ENCODE peak calls at places on chromosomes 6 and 20, in four cellular contexts. One of them, this sample, is unnamed.

GRCh38 chr20:59483481-59483880 is 120.9 kb upstream of the PHACTR3 start:
- DNase-seq in DND-41: no peak
- DNase-seq in suprapubic skin: no peak
- DNase-seq in psoas muscle: no peak
- DNase-seq in this sample: no peak

GRCh38 chr6:15489563-15489962 is 173.3 kb downstream of the DTNBP1 start:
- DNase-seq in DND-41: no peak
- DNase-seq in suprapubic skin: no peak
- DNase-seq in psoas muscle: no peak
- DNase-seq in this sample: no peak

GRCh38 chr6:37653933-37654565 is 43.6 kb downstream of the MDGA1 start:
- DNase-seq in DND-41: peak; percentile 70
- DNase-seq in suprapubic skin: no peak
- DNase-seq in psoas muscle: no peak
- DNase-seq in this sample: no peak

GRCh38 chr6:24193364-24193763 is 67.3 kb downstream of the NRSN1 start:
- DNase-seq in DND-41: no peak
- DNase-seq in suprapubic skin: no peak
- DNase-seq in psoas muscle: no peak
- DNase-seq in this sample: no peak

GRCh38 chr6:109441069-109441816 is 719 bp downstream of the SMPD2 start:
- DNase-seq in DND-41: peak; percentile 57
- DNase-seq in suprapubic skin: no peak
- DNase-seq in psoas muscle: peak; percentile 51
- DNase-seq in this sample: peak; percentile 48

GRCh38 chr20:60428651-60429050 is 470.4 kb downstream of the CDH26 start:
- DNase-seq in DND-41: no peak
- DNase-seq in suprapubic skin: no peak
- DNase-seq in psoas muscle: no peak
- DNase-seq in this sample: no peak

GRCh38 chr6:62974452-62974851 is 236.8 kb upstream of the FKBP1C start:
- DNase-seq in DND-41: no peak
- DNase-seq in suprapubic skin: no peak
- DNase-seq in psoas muscle: no peak
- DNase-seq in this sample: no peak

GRCh38 chr6:3911130-3911529 is 62.0 kb downstream of the FAM50B start:
- DNase-seq in DND-41: no peak
- DNase-seq in suprapubic skin: no peak
- DNase-seq in psoas muscle: no peak
- DNase-seq in this sample: peak; percentile 11

GRCh38 chr6:148915889-148916288 is 169.1 kb downstream of the UST start:
- DNase-seq in DND-41: no peak
- DNase-seq in suprapubic skin: no peak
- DNase-seq in psoas muscle: no peak
- DNase-seq in this sample: no peak

GRCh38 chr6:42338573-42339218 is 113.0 kb downstream of the TRERF1 start:
- DNase-seq in DND-41: no peak
- DNase-seq in suprapubic skin: no peak
- DNase-seq in psoas muscle: no peak
- DNase-seq in this sample: no peak

GRCh38 chr6:111642463-111643158 is 36.9 kb upstream of the TRAF3IP2 start:
- DNase-seq in DND-41: peak; percentile 65
- DNase-seq in suprapubic skin: peak; percentile 72
- DNase-seq in psoas muscle: peak; percentile 59
- DNase-seq in this sample: peak; percentile 52

GRCh38 chr6:38497546-38497945 is 142.2 kb downstream of the BTBD9 start:
- DNase-seq in DND-41: no peak
- DNase-seq in suprapubic skin: no peak
- DNase-seq in psoas muscle: no peak
- DNase-seq in this sample: no peak

GRCh38 chr6:93859964-93860363 is 440.6 kb upstream of the EPHA7 start:
- DNase-seq in DND-41: no peak
- DNase-seq in suprapubic skin: no peak
- DNase-seq in psoas muscle: no peak
- DNase-seq in this sample: no peak
- H3K27ac ChIP-seq in DND-41: no peak overlapping the region
- H3K27ac ChIP-seq in suprapubic skin: no peak overlapping the region
- H3K27ac ChIP-seq in psoas muscle: no peak overlapping the region
- H3K27ac ChIP-seq in this sample: no peak overlapping the region

GRCh38 chr20:4740774-4741431 is 19.2 kb downstream of the PRND start:
- DNase-seq in DND-41: peak; percentile 78
- DNase-seq in suprapubic skin: no peak
- DNase-seq in psoas muscle: peak; percentile 31
- DNase-seq in this sample: peak; percentile 44
- TF ChIP-seq CTCF in DND-41: peak; percentile 94
- TF ChIP-seq CTCF in suprapubic skin: peak; percentile 20
- TF ChIP-seq CTCF in psoas muscle: peak; percentile 53
- TF ChIP-seq CTCF in this sample: peak; percentile 67

DNA sequence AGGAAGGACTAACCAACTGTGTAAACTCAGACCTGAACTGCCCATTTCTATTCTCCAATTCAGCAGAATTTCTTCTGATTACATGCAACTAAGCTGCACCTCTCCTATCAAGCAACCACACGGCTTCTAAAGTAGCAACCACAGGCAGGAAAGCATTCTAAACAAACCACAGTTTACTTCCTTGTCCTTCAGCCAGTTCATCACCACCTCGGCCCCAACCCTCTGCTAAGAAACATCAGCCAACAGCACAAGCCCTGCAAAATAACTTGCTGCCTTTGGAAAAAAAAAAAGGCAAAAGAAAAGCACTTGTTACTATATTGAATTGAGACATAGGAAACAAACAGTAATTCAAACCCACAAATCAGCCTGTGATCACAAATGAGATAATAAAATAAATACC is 140.3 kb downstream of the NFATC2 start:
- DNase-seq in DND-41: no peak
- DNase-seq in suprapubic skin: no peak
- DNase-seq in psoas muscle: no peak
- DNase-seq in this sample: no peak
- H3K27ac ChIP-seq in DND-41: no peak overlapping the region
- H3K27ac ChIP-seq in suprapubic skin: no peak overlapping the region
- H3K27ac ChIP-seq in psoas muscle: no peak overlapping the region
- H3K27ac ChIP-seq in this sample: no peak overlapping the region

GRCh38 chr6:45724511-45724910 is 291.1 kb downstream of the CLIC5 start:
- DNase-seq in DND-41: no peak
- DNase-seq in suprapubic skin: no peak
- DNase-seq in psoas muscle: no peak
- DNase-seq in this sample: no peak

GRCh38 chr6:45724027-45724426 is 291.6 kb downstream of the CLIC5 start:
- DNase-seq in DND-41: no peak
- DNase-seq in suprapubic skin: no peak
- DNase-seq in psoas muscle: no peak
- DNase-seq in this sample: no peak

GRCh38 chr6:45722876-45723275 is 292.8 kb downstream of the CLIC5 start:
- DNase-seq in DND-41: no peak
- DNase-seq in suprapubic skin: no peak
- DNase-seq in psoas muscle: no peak
- DNase-seq in this sample: no peak

GRCh38 chr6:45718901-45719300 is 296.8 kb downstream of the CLIC5 start:
- DNase-seq in DND-41: no peak
- DNase-seq in suprapubic skin: no peak
- DNase-seq in psoas muscle: no peak
- DNase-seq in this sample: no peak

DNA sequence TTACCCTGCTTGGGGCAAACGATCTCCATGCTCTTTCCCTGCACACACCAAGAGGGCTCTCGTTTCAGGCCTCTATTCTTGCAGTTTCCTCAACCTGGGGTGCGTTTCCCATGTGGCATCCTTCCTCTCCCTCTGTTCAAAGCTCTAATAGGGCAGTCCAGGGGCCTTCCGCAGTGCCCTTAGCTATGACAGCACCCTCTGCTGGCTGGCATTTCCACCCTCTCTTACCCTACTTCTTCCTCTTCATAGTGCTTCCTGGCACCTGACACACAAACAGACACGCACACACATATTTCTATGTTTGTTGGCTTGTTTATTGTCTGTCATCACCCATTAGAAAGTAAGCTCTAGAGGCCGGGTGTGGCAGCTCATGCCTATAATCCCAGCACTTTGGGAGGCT is 294.0 kb downstream of the CLIC5 start:
- DNase-seq in DND-41: no peak
- DNase-seq in suprapubic skin: no peak
- DNase-seq in psoas muscle: no peak
- DNase-seq in this sample: no peak
- TF ChIP-seq CTCF in DND-41: peak; percentile 41
- TF ChIP-seq CTCF in suprapubic skin: no peak
- TF ChIP-seq CTCF in psoas muscle: no peak
- TF ChIP-seq CTCF in this sample: no peak

DNA sequence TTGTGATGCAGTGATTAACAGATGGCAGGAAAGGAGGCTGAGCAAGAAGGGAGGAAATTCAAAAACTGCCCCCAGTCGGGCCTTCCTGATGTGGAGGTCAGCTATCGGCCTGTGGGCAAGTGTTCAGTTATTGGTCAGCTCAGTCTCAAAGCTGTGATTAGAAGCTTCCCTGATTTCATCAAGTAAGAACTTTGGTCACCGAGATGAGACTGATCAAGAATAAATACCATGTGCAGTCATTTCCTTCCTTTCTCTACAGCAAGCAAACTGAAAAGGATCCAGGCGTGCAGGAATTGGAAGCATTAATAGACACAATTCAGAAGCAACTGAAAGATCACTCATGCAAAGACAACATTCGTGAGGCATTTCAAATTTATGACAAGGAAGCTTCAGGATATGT is 69.7 kb downstream of the EFHC1 start:
- DNase-seq in DND-41: no peak
- DNase-seq in suprapubic skin: no peak
- DNase-seq in psoas muscle: no peak
- DNase-seq in this sample: no peak
- H3K27ac ChIP-seq in DND-41: no peak overlapping the region
- H3K27ac ChIP-seq in suprapubic skin: no peak overlapping the region
- H3K27ac ChIP-seq in psoas muscle: no peak overlapping the region
- H3K27ac ChIP-seq in this sample: no peak overlapping the region

GRCh38 chr20:17883592-17884317 is 84.8 kb downstream of the SNX5 start:
- DNase-seq in DND-41: no peak
- DNase-seq in suprapubic skin: peak; percentile 18
- DNase-seq in psoas muscle: no peak
- DNase-seq in this sample: no peak
- TF ChIP-seq CTCF in DND-41: no peak
- TF ChIP-seq CTCF in suprapubic skin: no peak
- TF ChIP-seq CTCF in psoas muscle: no peak
- TF ChIP-seq CTCF in this sample: no peak

This sample was measured in uterus.